ENCODE peak calls at places on chromosomes 16 and 17, in nine cellular contexts. N is anterior cingulate cortex; O is HS-27A; Y is GM13976; E is kidney glomerular epithelial cell; Q is CD4-positive, alpha-beta T cell; F is renal cortical epithelial cell; H is mucosa of descending colon; S is heart right ventricle. T is an unnamed sample.

GRCh38 chr17:52923658-52924057 is 765.1 kb upstream of the CA10 start:
- DNase-seq in N (no peak), O (no peak), Y (no peak), E (no peak), Q (no peak), F (no peak), H (no peak), S (no peak), T (no peak)

GRCh38 chr17:48597775-48598631 is 4.4 kb upstream of the HOXB5 start:
- DNase-seq in N (no peak), O (no peak), Y (peak; percentile 74), E (peak; percentile 32), Q (no peak), F (peak; percentile 72), H (peak; percentile 92), S (no peak), T (peak; percentile 69)

GRCh38 chr16:53754938-53755910 is 51.3 kb downstream of the FTO start:
- DNase-seq in N (no peak), O (no peak), Y (no peak), E (peak; percentile 69), Q (no peak), F (peak; percentile 96), H (peak; percentile 81), S (no peak), T (peak; percentile 44)

GRCh38 chr17:17401271-17401781 is 75.5 kb upstream of the MED9 start:
- DNase-seq in N (no peak), O (no peak), Y (no peak), E (no peak), Q (no peak), F (peak; percentile 58), H (no peak), S (no peak), T (no peak)

GRCh38 chr16:49452568-49452967 is 79.0 kb downstream of the C16orf78 start:
- DNase-seq in N (no peak), O (no peak), Y (no peak), E (no peak), Q (no peak), F (no peak), H (no peak), S (no peak), T (no peak)

GRCh38 chr16:1311738-1312458 is 2.5 kb downstream of the UBE2I start:
- DNase-seq in N (no peak), O (no peak), Y (no peak), E (no peak), Q (no peak), F (no peak), H (no peak), S (peak; percentile 35), T (peak; percentile 70)

GRCh38 chr16:25256821-25257503 is 683 bp downstream of the ZKSCAN2 start:
- DNase-seq in N (no peak), O (no peak), Y (peak; percentile 28), E (no peak), Q (no peak), F (peak; percentile 14), H (peak; percentile 24), S (peak; percentile 6), T (peak; percentile 18)

GRCh38 chr17:77779711-77780539 is 178.6 kb upstream of the TNRC6C start:
- DNase-seq in N (peak; percentile 20), O (no peak), Y (no peak), E (no peak), Q (no peak), F (no peak), H (no peak), S (no peak), T (peak; percentile 36)

GRCh38 chr16:50704245-50704644 is 10.8 kb downstream of the NOD2 start:
- DNase-seq in N (no peak), O (no peak), Y (no peak), E (no peak), Q (no peak), F (no peak), H (no peak), S (no peak), T (no peak)

GRCh38 chr17:79968116-79968515 is 67.6 kb downstream of the TBC1D16 start:
- DNase-seq in N (no peak), O (no peak), Y (no peak), E (no peak), Q (no peak), F (no peak), H (no peak), S (no peak), T (peak; percentile 1)

GRCh38 chr17:3015890-3016289 is 47.5 kb downstream of the OR1D5 start:
- DNase-seq in N (no peak), O (no peak), Y (no peak), E (no peak), Q (no peak), F (peak; percentile 50), H (no peak), S (no peak), T (no peak)

GRCh38 chr17:46785696-46786095 is 32.8 kb downstream of the WNT3 start:
- DNase-seq in N (no peak), O (no peak), Y (no peak), E (no peak), Q (no peak), F (no peak), H (no peak), S (no peak), T (no peak)

GRCh38 chr16:10003486-10003885 is 178.7 kb downstream of the GRIN2A start:
- DNase-seq in N (no peak), O (no peak), Y (no peak), E (peak; percentile 7), Q (no peak), F (no peak), H (no peak), S (no peak), T (no peak)

GRCh38 chr17:4420692-4421131 is 13.0 kb upstream of the SPNS3 start:
- DNase-seq in N (peak; percentile 37), O (no peak), Y (peak; percentile 84), E (peak; percentile 67), Q (peak; percentile 36), F (peak; percentile 80), H (peak; percentile 71), S (peak; percentile 70), T (peak; percentile 66)

GRCh38 chr16:54282202-54282922 is 4.2 kb downstream of the IRX3 start:
- DNase-seq in N (no peak), O (no peak), Y (peak; percentile 74), E (no peak), Q (no peak), F (no peak), H (peak; percentile 54), S (peak; percentile 55), T (peak; percentile 49)

GRCh38 chr16:4111748-4112696 is 4.2 kb downstream of the ADCY9 start:
- DNase-seq in N (no peak), O (no peak), Y (no peak), E (peak; percentile 28), Q (no peak), F (no peak), H (peak; percentile 62), S (no peak), T (no peak)

GRCh38 chr17:7383742-7384488 is 3.0 kb downstream of the TNK1 start:
- DNase-seq in N (no peak), O (no peak), Y (peak; percentile 94), E (no peak), Q (peak; percentile 70), F (no peak), H (peak; percentile 50), S (no peak), T (peak; percentile 34)

GRCh38 chr17:47897561-47897960 is 1.5 kb downstream of the SP2 start:
- DNase-seq in N (no peak), O (no peak), Y (no peak), E (peak; percentile 27), Q (no peak), F (no peak), H (no peak), S (no peak), T (no peak)

GRCh38 chr17:43998552-43998951 is 5.9 kb upstream of the NAGS start:
- DNase-seq in N (no peak), O (no peak), Y (no peak), E (no peak), Q (no peak), F (no peak), H (no peak), S (no peak), T (no peak)

GRCh38 chr17:4771519-4772234 is at the start of gene TM4SF5:
- DNase-seq in N (no peak), O (no peak), Y (no peak), E (no peak), Q (no peak), F (peak; percentile 19), H (peak; percentile 92), S (no peak), T (no peak)

GRCh38 chr17:13016881-13017622 is 775 bp downstream of the ELAC2 start:
- DNase-seq in N (no peak), O (no peak), Y (no peak), E (peak; percentile 8), Q (no peak), F (peak; percentile 35), H (no peak), S (no peak), T (peak; percentile 80)

GRCh38 chr17:74833501-74834361 is 26.0 kb downstream of the GRIN2C start:
- DNase-seq in N (peak; percentile 23), O (no peak), Y (peak; percentile 78), E (peak; percentile 78), Q (no peak), F (peak; percentile 45), H (no peak), S (no peak), T (peak; percentile 29)

GRCh38 chr17:81513669-81514484 is 1.3 kb upstream of the ACTG1 start:
- DNase-seq in N (no peak), O (no peak), Y (no peak), E (peak; percentile 49), Q (no peak), F (peak; percentile 36), H (peak; percentile 71), S (peak; percentile 72), T (peak; percentile 71)

GRCh38 chr16:72597938-72598337 is 426.0 kb upstream of the PMFBP1 start:
- DNase-seq in N (no peak), O (no peak), Y (no peak), E (no peak), Q (no peak), F (no peak), H (no peak), S (no peak), T (no peak)

T was measured in adrenal gland.